ENCODE peak calls at places on chromosomes 11 and 22, in six cellular contexts. W is neural progenitor cell; K is body of pancreas; P is tibial nerve; X is CD8-positive, alpha-beta T cell; R is Caco-2. U is an unnamed sample.

GRCh38 chr11:289706-290620 is 1.0 kb downstream of the PGGHG start:
- DNase-seq in W (no peak), K (peak; percentile 37), P (no peak), X (peak; percentile 27), R (no peak), U (no peak)

GRCh38 chr11:44949160-44950035 is 1.3 kb downstream of the TP53I11 start:
- DNase-seq in W (peak; percentile 88), K (peak; percentile 27), P (no peak), X (peak; percentile 42), R (no peak), U (no peak)

GRCh38 chr11:107354780-107355179 is 102.8 kb downstream of the CWF19L2 start:
- DNase-seq in W (no peak), K (no peak), P (no peak), X (no peak), R (no peak), U (no peak)

GRCh38 chr22:43957871-43958270 is 2.6 kb downstream of the SAMM50 start:
- DNase-seq in W (no peak), K (no peak), P (no peak), X (no peak), R (no peak), U (peak; percentile 22)

GRCh38 chr11:135075740-135076139 is 663.7 kb upstream of the B3GAT1 start:
- DNase-seq in W (peak; percentile 52), K (peak; percentile 68), P (peak; percentile 57), X (peak; percentile 62), R (peak; percentile 86), U (no peak)

GRCh38 chr11:117643606-117644300 is 153.3 kb downstream of the DSCAML1 start:
- DNase-seq in W (peak; percentile 36), K (no peak), P (no peak), X (no peak), R (no peak), U (no peak)

GRCh38 chr11:96964661-96965060 is 574.8 kb downstream of the JRKL start:
- DNase-seq in W (peak; percentile 2), K (no peak), P (no peak), X (no peak), R (peak; percentile 15), U (no peak)

GRCh38 chr11:130513132-130513531 is 64.7 kb downstream of the ADAMTS15 start:
- DNase-seq in W (no peak), K (no peak), P (no peak), X (no peak), R (no peak), U (peak; percentile 90)

GRCh38 chr11:5553347-5553746 is 5.0 kb upstream of the OR52H1 start:
- DNase-seq in W (no peak), K (no peak), P (no peak), X (no peak), R (no peak), U (no peak)

GRCh38 chr11:3840289-3840869 is 380 bp downstream of the RHOG start:
- DNase-seq in W (peak; percentile 81), K (no peak), P (no peak), X (peak; percentile 50), R (no peak), U (no peak)

GRCh38 chr11:2748814-2749554 is 49.2 kb upstream of the KCNQ1OT1 start:
- DNase-seq in W (no peak), K (no peak), P (no peak), X (no peak), R (no peak), U (no peak)

GRCh38 chr22:31625661-31626426 is 36.2 kb downstream of the PISD start:
- DNase-seq in W (peak; percentile 89), K (no peak), P (peak; percentile 29), X (no peak), R (no peak), U (no peak)

GRCh38 chr11:102669664-102670063 is 35.9 kb downstream of the MMP27 start:
- DNase-seq in W (no peak), K (no peak), P (no peak), X (no peak), R (no peak), U (no peak)

GRCh38 chr11:17145972-17146371 is 61.8 kb downstream of the PIK3C2A start:
- DNase-seq in W (no peak), K (no peak), P (no peak), X (no peak), R (no peak), U (no peak)

GRCh38 chr11:117829369-117829725 is 4.8 kb upstream of the FXYD2 start:
- DNase-seq in W (no peak), K (peak; percentile 12), P (no peak), X (no peak), R (no peak), U (no peak)

GRCh38 chr11:88487646-88488045 is 150.1 kb upstream of the CTSC start:
- DNase-seq in W (no peak), K (no peak), P (no peak), X (no peak), R (no peak), U (no peak)

GRCh38 chr22:36386351-36386899 is 1.3 kb downstream of the MYH9 start:
- DNase-seq in W (peak; percentile 79), K (no peak), P (no peak), X (peak; percentile 51), R (no peak), U (peak; percentile 50)

GRCh38 chr11:17410606-17411379 is 22.3 kb upstream of the KCNJ11 start:
- DNase-seq in W (no peak), K (peak; percentile 49), P (no peak), X (no peak), R (no peak), U (no peak)

GRCh38 chr11:21180194-21180593 is 510.8 kb downstream of the NELL1 start:
- DNase-seq in W (no peak), K (no peak), P (no peak), X (no peak), R (no peak), U (no peak)

GRCh38 chr22:28883917-28884753 is 763 bp downstream of the ZNRF3 start:
- DNase-seq in W (peak; percentile 74), K (peak; percentile 54), P (no peak), X (peak; percentile 42), R (peak; percentile 61), U (peak; percentile 33)
- TF ChIP-seq CTCF in W (peak; percentile 28), K (peak; percentile 20), P (no peak), X (no peak), R (no peak), U (no peak)

GRCh38 chr22:42928969-42929837 is 72.1 kb upstream of the ARFGAP3 start:
- DNase-seq in W (no peak), K (peak; percentile 48), P (peak; percentile 48), X (no peak), R (peak; percentile 29), U (peak; percentile 57)

GRCh38 chr22:42931421-42932196 is 74.5 kb upstream of the ARFGAP3 start:
- DNase-seq in W (no peak), K (peak; percentile 45), P (no peak), X (no peak), R (no peak), U (no peak)

GRCh38 chr22:42932197-42932519 is 75.1 kb upstream of the ARFGAP3 start:
- DNase-seq in W (no peak), K (no peak), P (no peak), X (no peak), R (no peak), U (no peak)

GRCh38 chr22:42929838-42930155 is 72.7 kb upstream of the ARFGAP3 start:
- DNase-seq in W (no peak), K (no peak), P (no peak), X (no peak), R (no peak), U (no peak)

DNA sequence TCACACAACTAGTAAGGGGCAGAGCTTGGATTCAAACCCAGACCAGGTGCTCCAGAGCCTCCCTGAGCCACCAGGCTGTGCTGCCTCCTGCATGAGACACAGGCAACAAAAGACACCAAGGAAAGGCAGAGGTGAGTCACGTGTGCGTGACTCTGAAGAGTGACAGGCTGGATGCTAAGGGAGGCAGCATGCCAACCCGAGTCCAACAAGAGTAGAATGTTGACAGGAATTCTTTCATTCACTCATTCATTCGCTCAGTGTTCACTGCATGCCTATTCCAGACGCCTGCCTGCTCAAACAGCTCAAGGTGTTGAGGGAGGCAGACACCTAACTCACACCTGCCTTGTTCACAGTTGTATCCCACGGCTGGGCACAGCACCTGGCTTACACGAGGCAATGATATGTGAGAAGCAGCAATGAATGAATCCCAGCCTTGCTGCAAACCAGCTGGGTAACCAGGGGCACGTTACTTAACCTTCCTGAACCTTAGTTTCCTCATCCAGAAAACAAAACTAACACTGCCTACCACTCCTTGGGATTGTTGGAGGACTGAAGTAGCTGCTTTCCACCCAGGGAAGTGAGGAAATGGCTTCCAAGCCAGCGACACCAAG is 73.8 kb upstream of the ARFGAP3 start:
- DNase-seq in W (no peak), K (peak; percentile 74), P (no peak), X (no peak), R (no peak), U (no peak)
- H3K4me1 ChIP-seq in W (no peaks in the 10 kb centered on the region), K (peaks cover 92% of the 10 kb centered on the region), P (peaks cover 78% of the 10 kb centered on the region), X (peaks cover 18% of the 10 kb centered on the region), R (peaks cover 34% of the 10 kb centered on the region), U (peaks cover 90% of the 10 kb centered on the region)

DNA sequence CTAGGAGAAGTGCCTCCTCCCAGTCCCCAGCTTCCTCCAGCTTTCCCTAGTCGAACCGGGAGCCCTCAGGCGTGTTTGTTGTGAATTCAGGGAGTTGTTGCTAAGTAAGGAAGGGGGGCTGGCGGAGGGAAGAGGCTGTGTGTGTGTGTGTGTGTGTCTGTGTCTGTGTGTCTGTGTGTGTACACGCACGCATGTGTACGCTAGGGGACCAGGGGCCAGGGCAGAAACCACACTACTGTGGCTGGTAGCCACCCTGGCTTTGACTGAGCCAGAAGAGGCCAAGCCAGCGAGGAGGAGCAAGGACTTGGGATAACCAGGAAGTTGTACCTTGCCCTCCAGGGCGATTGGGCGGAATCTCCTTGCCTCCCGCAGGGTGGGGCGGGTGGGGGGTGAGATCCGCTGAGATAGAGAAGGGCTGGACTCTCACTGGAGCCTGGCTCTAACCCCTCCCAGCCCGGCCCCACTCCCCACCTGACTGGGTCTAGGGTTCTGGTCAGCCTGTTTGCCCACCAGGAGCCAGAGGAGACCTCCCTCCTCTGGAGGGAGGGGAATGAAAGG is 7.5 kb downstream of the BCL9L start:
- DNase-seq in W (peak; percentile 71), K (peak; percentile 75), P (peak; percentile 80), X (peak; percentile 58), R (peak; percentile 94), U (peak; percentile 79)
- H3K4me3 ChIP-seq in W (peak overlapping the region; percentile 20), K (no peak overlapping the region), P (peak overlapping the region; percentile 28), X (peak overlapping the region; percentile 90), R (peak overlapping the region; percentile 28), U (peak overlapping the region; percentile 35)

GRCh38 chr11:75352417-75353206 is 1.2 kb upstream of the ARRB1 start:
- DNase-seq in W (no peak), K (peak; percentile 35), P (no peak), X (peak; percentile 16), R (no peak), U (no peak)

GRCh38 chr11:75349540-75350116 is 1.8 kb downstream of the ARRB1 start:
- DNase-seq in W (peak; percentile 52), K (no peak), P (no peak), X (no peak), R (no peak), U (peak; percentile 35)

GRCh38 chr11:75350743-75351540 is 519 bp downstream of the ARRB1 start:
- DNase-seq in W (peak; percentile 52), K (peak; percentile 61), P (peak; percentile 28), X (peak; percentile 36), R (peak; percentile 57), U (peak; percentile 33)

GRCh38 chr11:75350122-75350742 is 1.2 kb downstream of the ARRB1 start:
- DNase-seq in W (no peak), K (no peak), P (no peak), X (no peak), R (no peak), U (no peak)

GRCh38 chr11:75351541-75352416 is at the start of gene ARRB1:
- DNase-seq in W (peak; percentile 83), K (peak; percentile 69), P (peak; percentile 30), X (peak; percentile 59), R (peak; percentile 90), U (no peak)
- TF ChIP-seq CTCF in W (peak; percentile 17), K (peak; percentile 25), P (no peak), X (no peak), R (no peak), U (peak; percentile 13)